ENCODE peak calls at places on chromosomes 4 and X, in ten cellular contexts. One of them, this sample, is unnamed.

GRCh38 chrX:113950081-113950678 is 633.7 kb upstream of the HTR2C start:
- DNase-seq in aorta: no peak
- DNase-seq in HFF-Myc: no peak
- DNase-seq in WERI-Rb-1: no peak
- DNase-seq in right cardiac atrium: no peak
- DNase-seq in left ventricle myocardium inferior: no peak
- DNase-seq in heart left ventricle: no peak
- DNase-seq in trophoblast cell: no peak
- DNase-seq in fibroblast of mammary gland: no peak
- DNase-seq in adrenal gland: no peak
- DNase-seq in this sample: no peak

GRCh38 chrX:40202456-40202855 is 104.7 kb upstream of the BCOR start:
- DNase-seq in aorta: peak; percentile 32
- DNase-seq in HFF-Myc: no peak
- DNase-seq in WERI-Rb-1: no peak
- DNase-seq in right cardiac atrium: no peak
- DNase-seq in left ventricle myocardium inferior: no peak
- DNase-seq in heart left ventricle: no peak
- DNase-seq in trophoblast cell: no peak
- DNase-seq in fibroblast of mammary gland: no peak
- DNase-seq in adrenal gland: no peak
- DNase-seq in this sample: no peak

GRCh38 chr4:38759077-38759789 is 23.6 kb downstream of the TLR10 start:
- DNase-seq in aorta: no peak
- DNase-seq in HFF-Myc: peak; percentile 33
- DNase-seq in WERI-Rb-1: peak; percentile 50
- DNase-seq in right cardiac atrium: peak; percentile 56
- DNase-seq in left ventricle myocardium inferior: peak; percentile 25
- DNase-seq in heart left ventricle: peak; percentile 69
- DNase-seq in trophoblast cell: peak; percentile 22
- DNase-seq in fibroblast of mammary gland: peak; percentile 77
- DNase-seq in adrenal gland: peak; percentile 57
- DNase-seq in this sample: peak; percentile 90

GRCh38 chrX:74500067-74500466 is 78.8 kb downstream of the SLC16A2 start:
- DNase-seq in aorta: no peak
- DNase-seq in HFF-Myc: no peak
- DNase-seq in WERI-Rb-1: no peak
- DNase-seq in right cardiac atrium: no peak
- DNase-seq in left ventricle myocardium inferior: no peak
- DNase-seq in heart left ventricle: no peak
- DNase-seq in trophoblast cell: no peak
- DNase-seq in fibroblast of mammary gland: no peak
- DNase-seq in adrenal gland: no peak
- DNase-seq in this sample: no peak

GRCh38 chrX:99305573-99305972 is 1104.5 kb downstream of the PCDH19 start:
- DNase-seq in aorta: no peak
- DNase-seq in HFF-Myc: no peak
- DNase-seq in WERI-Rb-1: no peak
- DNase-seq in right cardiac atrium: no peak
- DNase-seq in left ventricle myocardium inferior: no peak
- DNase-seq in heart left ventricle: no peak
- DNase-seq in trophoblast cell: no peak
- DNase-seq in fibroblast of mammary gland: no peak
- DNase-seq in adrenal gland: no peak
- DNase-seq in this sample: no peak

GRCh38 chr4:74109116-74109791 is 10.3 kb upstream of the CXCL2 start:
- DNase-seq in aorta: no peak
- DNase-seq in HFF-Myc: peak; percentile 80
- DNase-seq in WERI-Rb-1: no peak
- DNase-seq in right cardiac atrium: peak; percentile 34
- DNase-seq in left ventricle myocardium inferior: peak; percentile 29
- DNase-seq in heart left ventricle: peak; percentile 56
- DNase-seq in trophoblast cell: peak; percentile 84
- DNase-seq in fibroblast of mammary gland: peak; percentile 99
- DNase-seq in adrenal gland: no peak
- DNase-seq in this sample: peak; percentile 93

GRCh38 chrX:21963226-21963625 is 22.7 kb downstream of the SMS start:
- DNase-seq in aorta: no peak
- DNase-seq in HFF-Myc: no peak
- DNase-seq in WERI-Rb-1: no peak
- DNase-seq in right cardiac atrium: no peak
- DNase-seq in left ventricle myocardium inferior: no peak
- DNase-seq in heart left ventricle: no peak
- DNase-seq in trophoblast cell: no peak
- DNase-seq in fibroblast of mammary gland: peak; percentile 39
- DNase-seq in adrenal gland: no peak
- DNase-seq in this sample: no peak

GRCh38 chr4:97028785-97029184 is 1114.5 kb downstream of the STPG2 start:
- DNase-seq in aorta: no peak
- DNase-seq in HFF-Myc: no peak
- DNase-seq in WERI-Rb-1: no peak
- DNase-seq in right cardiac atrium: no peak
- DNase-seq in left ventricle myocardium inferior: no peak
- DNase-seq in heart left ventricle: no peak
- DNase-seq in trophoblast cell: no peak
- DNase-seq in fibroblast of mammary gland: no peak
- DNase-seq in adrenal gland: no peak
- DNase-seq in this sample: no peak

GRCh38 chr4:156109943-156110925 is 156.6 kb upstream of the CTSO start:
- DNase-seq in aorta: no peak
- DNase-seq in HFF-Myc: no peak
- DNase-seq in WERI-Rb-1: peak; percentile 70
- DNase-seq in right cardiac atrium: no peak
- DNase-seq in left ventricle myocardium inferior: no peak
- DNase-seq in heart left ventricle: no peak
- DNase-seq in trophoblast cell: peak; percentile 84
- DNase-seq in fibroblast of mammary gland: peak; percentile 70
- DNase-seq in adrenal gland: no peak
- DNase-seq in this sample: peak; percentile 35

GRCh38 chr4:10095296-10095991 is 21.2 kb downstream of the WDR1 start:
- DNase-seq in aorta: no peak
- DNase-seq in HFF-Myc: no peak
- DNase-seq in WERI-Rb-1: no peak
- DNase-seq in right cardiac atrium: no peak
- DNase-seq in left ventricle myocardium inferior: no peak
- DNase-seq in heart left ventricle: no peak
- DNase-seq in trophoblast cell: no peak
- DNase-seq in fibroblast of mammary gland: no peak
- DNase-seq in adrenal gland: no peak
- DNase-seq in this sample: no peak

GRCh38 chr4:11724731-11725130 is 296.0 kb upstream of the HS3ST1 start:
- DNase-seq in aorta: no peak
- DNase-seq in HFF-Myc: no peak
- DNase-seq in WERI-Rb-1: no peak
- DNase-seq in right cardiac atrium: no peak
- DNase-seq in left ventricle myocardium inferior: no peak
- DNase-seq in heart left ventricle: no peak
- DNase-seq in trophoblast cell: no peak
- DNase-seq in fibroblast of mammary gland: peak; percentile 69
- DNase-seq in adrenal gland: no peak
- DNase-seq in this sample: no peak

GRCh38 chrX:6448003-6448402 is 86.9 kb downstream of the VCX3A start:
- DNase-seq in aorta: no peak
- DNase-seq in HFF-Myc: no peak
- DNase-seq in WERI-Rb-1: no peak
- DNase-seq in right cardiac atrium: no peak
- DNase-seq in left ventricle myocardium inferior: no peak
- DNase-seq in heart left ventricle: no peak
- DNase-seq in trophoblast cell: no peak
- DNase-seq in fibroblast of mammary gland: no peak
- DNase-seq in adrenal gland: no peak
- DNase-seq in this sample: no peak

GRCh38 chr4:83212041-83212851 is 72.4 kb downstream of the COQ2 start:
- DNase-seq in aorta: no peak
- DNase-seq in HFF-Myc: no peak
- DNase-seq in WERI-Rb-1: no peak
- DNase-seq in right cardiac atrium: no peak
- DNase-seq in left ventricle myocardium inferior: no peak
- DNase-seq in heart left ventricle: no peak
- DNase-seq in trophoblast cell: no peak
- DNase-seq in fibroblast of mammary gland: no peak
- DNase-seq in adrenal gland: no peak
- DNase-seq in this sample: no peak

GRCh38 chrX:98627645-98628044 is 1743.9 kb downstream of the RPA4 start:
- DNase-seq in aorta: no peak
- DNase-seq in HFF-Myc: no peak
- DNase-seq in WERI-Rb-1: no peak
- DNase-seq in right cardiac atrium: no peak
- DNase-seq in left ventricle myocardium inferior: no peak
- DNase-seq in heart left ventricle: no peak
- DNase-seq in trophoblast cell: no peak
- DNase-seq in fibroblast of mammary gland: no peak
- DNase-seq in adrenal gland: no peak
- DNase-seq in this sample: no peak

GRCh38 chrX:48468247-48468671 is 1.8 kb downstream of the SLC38A5 start:
- DNase-seq in aorta: no peak
- DNase-seq in HFF-Myc: no peak
- DNase-seq in WERI-Rb-1: peak; percentile 88
- DNase-seq in right cardiac atrium: peak; percentile 48
- DNase-seq in left ventricle myocardium inferior: no peak
- DNase-seq in heart left ventricle: no peak
- DNase-seq in trophoblast cell: no peak
- DNase-seq in fibroblast of mammary gland: no peak
- DNase-seq in adrenal gland: no peak
- DNase-seq in this sample: no peak

GRCh38 chr4:13268165-13268564 is 216.0 kb downstream of the RAB28 start:
- DNase-seq in aorta: no peak
- DNase-seq in HFF-Myc: no peak
- DNase-seq in WERI-Rb-1: no peak
- DNase-seq in right cardiac atrium: no peak
- DNase-seq in left ventricle myocardium inferior: no peak
- DNase-seq in heart left ventricle: no peak
- DNase-seq in trophoblast cell: no peak
- DNase-seq in fibroblast of mammary gland: no peak
- DNase-seq in adrenal gland: no peak
- DNase-seq in this sample: no peak

GRCh38 chr4:16083217-16084191 is at the start of gene PROM1:
- DNase-seq in aorta: peak; percentile 77
- DNase-seq in HFF-Myc: no peak
- DNase-seq in WERI-Rb-1: peak; percentile 85
- DNase-seq in right cardiac atrium: no peak
- DNase-seq in left ventricle myocardium inferior: peak; percentile 19
- DNase-seq in heart left ventricle: peak; percentile 27
- DNase-seq in trophoblast cell: no peak
- DNase-seq in fibroblast of mammary gland: no peak
- DNase-seq in adrenal gland: no peak
- DNase-seq in this sample: no peak

DNA sequence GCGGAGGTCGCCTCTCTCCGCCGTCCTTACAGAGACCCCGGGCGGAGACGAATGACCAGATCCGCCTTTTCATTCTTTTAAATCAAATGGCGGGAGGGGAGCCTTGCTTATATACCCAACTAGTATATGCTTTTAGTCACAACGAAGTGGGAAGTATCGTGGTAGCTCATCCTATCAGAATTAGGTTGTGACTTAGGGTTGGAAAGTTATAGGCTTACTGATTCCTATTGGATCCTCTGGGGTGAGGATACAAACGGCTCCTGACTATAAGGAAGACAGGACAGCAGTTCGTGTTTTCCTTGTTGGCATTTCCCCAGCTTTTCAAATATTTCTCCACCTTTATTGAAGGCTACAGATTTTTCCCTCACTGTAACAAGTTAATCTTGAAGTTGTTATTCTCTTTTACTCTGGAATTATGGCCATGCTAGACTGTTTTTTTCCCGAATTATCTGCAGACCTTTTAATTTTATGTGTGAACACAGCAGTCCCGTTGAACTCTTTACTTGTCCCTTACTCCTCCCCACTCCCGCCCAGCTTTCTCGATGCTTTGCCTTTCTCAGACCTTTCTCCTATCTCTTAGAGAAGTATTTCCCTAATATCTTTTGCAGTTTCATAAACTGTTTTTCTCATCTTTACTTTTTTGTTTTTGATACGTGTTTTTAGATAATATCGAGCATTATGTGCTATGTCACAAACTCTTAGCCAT is 623 bp downstream of the CEP44 start:
- DNase-seq in aorta: no peak
- DNase-seq in HFF-Myc: no peak
- DNase-seq in WERI-Rb-1: no peak
- DNase-seq in right cardiac atrium: no peak
- DNase-seq in left ventricle myocardium inferior: no peak
- DNase-seq in heart left ventricle: no peak
- DNase-seq in trophoblast cell: peak; percentile 7
- DNase-seq in fibroblast of mammary gland: peak; percentile 87
- DNase-seq in adrenal gland: no peak
- DNase-seq in this sample: peak; percentile 43
- H3K4me3 ChIP-seq in aorta: peak overlapping the region; percentile 81
- H3K4me3 ChIP-seq in HFF-Myc: peak overlapping the region; percentile 60
- H3K4me3 ChIP-seq in WERI-Rb-1: peak overlapping the region; percentile 84
- H3K4me3 ChIP-seq in right cardiac atrium: peak overlapping the region; percentile 92
- H3K4me3 ChIP-seq in left ventricle myocardium inferior: peak overlapping the region; percentile 91
- H3K4me3 ChIP-seq in heart left ventricle: peak overlapping the region; percentile 92
- H3K4me3 ChIP-seq in trophoblast cell: peak overlapping the region; percentile 82
- H3K4me3 ChIP-seq in fibroblast of mammary gland: peak overlapping the region; percentile 88
- H3K4me3 ChIP-seq in adrenal gland: peak overlapping the region; percentile 80
- H3K4me3 ChIP-seq in this sample: peak overlapping the region; percentile 93

GRCh38 chr4:89070041-89070440 is 13.1 kb upstream of the FAM13A start:
- DNase-seq in aorta: no peak
- DNase-seq in HFF-Myc: no peak
- DNase-seq in WERI-Rb-1: no peak
- DNase-seq in right cardiac atrium: no peak
- DNase-seq in left ventricle myocardium inferior: no peak
- DNase-seq in heart left ventricle: no peak
- DNase-seq in trophoblast cell: no peak
- DNase-seq in fibroblast of mammary gland: no peak
- DNase-seq in adrenal gland: no peak
- DNase-seq in this sample: no peak
- H3K4me3 ChIP-seq in aorta: no peak overlapping the region
- H3K4me3 ChIP-seq in HFF-Myc: no peak overlapping the region
- H3K4me3 ChIP-seq in WERI-Rb-1: no peak overlapping the region
- H3K4me3 ChIP-seq in right cardiac atrium: no peak overlapping the region
- H3K4me3 ChIP-seq in left ventricle myocardium inferior: no peak overlapping the region
- H3K4me3 ChIP-seq in heart left ventricle: no peak overlapping the region
- H3K4me3 ChIP-seq in trophoblast cell: no peak overlapping the region
- H3K4me3 ChIP-seq in fibroblast of mammary gland: no peak overlapping the region
- H3K4me3 ChIP-seq in adrenal gland: no peak overlapping the region
- H3K4me3 ChIP-seq in this sample: no peak overlapping the region

DNA sequence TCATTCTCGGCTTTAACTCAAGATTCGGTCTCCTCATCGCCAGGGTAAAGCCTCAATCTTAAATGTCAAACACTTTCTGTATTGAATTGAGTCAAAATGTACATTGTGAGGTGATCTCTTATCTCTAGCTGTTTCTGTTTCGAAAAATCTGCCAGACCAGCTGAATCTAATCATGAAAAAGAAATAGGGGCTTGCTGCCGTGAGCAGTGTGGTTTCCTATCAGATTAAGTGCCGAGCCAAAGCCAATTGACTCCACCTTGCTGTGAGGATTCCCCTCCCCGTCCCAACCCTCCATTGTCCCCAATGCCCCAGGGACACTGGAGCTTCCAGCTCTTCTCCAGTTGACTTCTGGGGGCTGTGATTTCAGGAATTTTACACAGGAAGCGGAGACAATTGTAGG is 12.5 kb upstream of the CRLF2 start:
- DNase-seq in aorta: peak; percentile 21
- DNase-seq in HFF-Myc: no peak
- DNase-seq in WERI-Rb-1: no peak
- DNase-seq in right cardiac atrium: no peak
- DNase-seq in left ventricle myocardium inferior: no peak
- DNase-seq in heart left ventricle: no peak
- DNase-seq in trophoblast cell: no peak
- DNase-seq in fibroblast of mammary gland: no peak
- DNase-seq in adrenal gland: no peak
- DNase-seq in this sample: no peak
- H3K4me3 ChIP-seq in aorta: no peak overlapping the region
- H3K4me3 ChIP-seq in HFF-Myc: no peak overlapping the region
- H3K4me3 ChIP-seq in WERI-Rb-1: no peak overlapping the region
- H3K4me3 ChIP-seq in right cardiac atrium: no peak overlapping the region
- H3K4me3 ChIP-seq in left ventricle myocardium inferior: no peak overlapping the region
- H3K4me3 ChIP-seq in heart left ventricle: no peak overlapping the region
- H3K4me3 ChIP-seq in trophoblast cell: no peak overlapping the region
- H3K4me3 ChIP-seq in fibroblast of mammary gland: no peak overlapping the region
- H3K4me3 ChIP-seq in adrenal gland: no peak overlapping the region
- H3K4me3 ChIP-seq in this sample: no peak overlapping the region

GRCh38 chrX:8731579-8732395 is at the start of gene ANOS1:
- DNase-seq in aorta: peak; percentile 84
- DNase-seq in HFF-Myc: no peak
- DNase-seq in WERI-Rb-1: peak; percentile 81
- DNase-seq in right cardiac atrium: peak; percentile 77
- DNase-seq in left ventricle myocardium inferior: peak; percentile 71
- DNase-seq in heart left ventricle: peak; percentile 78
- DNase-seq in trophoblast cell: no peak
- DNase-seq in fibroblast of mammary gland: no peak
- DNase-seq in adrenal gland: peak; percentile 48
- DNase-seq in this sample: no peak
- H3K4me3 ChIP-seq in aorta: peak within 1 kb of the TSS; percentile 86
- H3K4me3 ChIP-seq in HFF-Myc: peak within 1 kb of the TSS; percentile 31
- H3K4me3 ChIP-seq in WERI-Rb-1: peak within 1 kb of the TSS; percentile 41
- H3K4me3 ChIP-seq in right cardiac atrium: peak within 1 kb of the TSS; percentile 67
- H3K4me3 ChIP-seq in left ventricle myocardium inferior: peak within 1 kb of the TSS; percentile 73
- H3K4me3 ChIP-seq in heart left ventricle: peak within 1 kb of the TSS; percentile 59
- H3K4me3 ChIP-seq in trophoblast cell: peak within 1 kb of the TSS; percentile 74
- H3K4me3 ChIP-seq in fibroblast of mammary gland: no peak within 1 kb of the TSS
- H3K4me3 ChIP-seq in adrenal gland: no peak within 1 kb of the TSS
- H3K4me3 ChIP-seq in this sample: peak within 1 kb of the TSS; percentile 58

This sample was measured in foreskin fibroblast.